ENCODE peak calls at places on chromosome 22, in five cellular contexts. E, Y, Q, J and M are unnamed samples.

GRCh38 chr22:31044262-31044861 is 36.8 kb upstream of the SMTN start:
- DNase-seq in E (no peak), Y (no peak), Q (no peak), J (no peak), M (peak; percentile 89)

GRCh38 chr22:46425011-46425410 is 89.5 kb downstream of the TRMU start:
- DNase-seq in E (no peak), Y (no peak), Q (no peak), J (peak; percentile 45), M (no peak)

GRCh38 chr22:17944205-17944725 is 80.1 kb downstream of the MICAL3 start:
- DNase-seq in E (no peak), Y (no peak), Q (no peak), J (no peak), M (no peak)

GRCh38 chr22:17777005-17777716 is 2.9 kb upstream of the BID start:
- DNase-seq in E (peak; percentile 79), Y (no peak), Q (no peak), J (no peak), M (peak; percentile 74)

GRCh38 chr22:47146941-47147340 is 384.5 kb downstream of the TBC1D22A start:
- DNase-seq in E (no peak), Y (no peak), Q (no peak), J (no peak), M (no peak)

GRCh38 chr22:25736378-25737011 is 5.5 kb upstream of the MYO18B start:
- DNase-seq in E (no peak), Y (no peak), Q (no peak), J (no peak), M (no peak)

GRCh38 chr22:33299245-33299956 is 241.2 kb upstream of the SYN3 start:
- DNase-seq in E (no peak), Y (no peak), Q (no peak), J (no peak), M (no peak)

GRCh38 chr22:44572414-44573207 is 74.6 kb upstream of the RTL6 start:
- DNase-seq in E (peak; percentile 57), Y (no peak), Q (peak; percentile 5), J (no peak), M (no peak)

GRCh38 chr22:33271390-33272161 is 213.4 kb upstream of the SYN3 start:
- DNase-seq in E (no peak), Y (peak; percentile 87), Q (peak; percentile 38), J (peak; percentile 1), M (no peak)

GRCh38 chr22:29767289-29768051 is at the start of gene UQCR10:
- DNase-seq in E (peak; percentile 97), Y (peak; percentile 89), Q (peak; percentile 96), J (peak; percentile 90), M (peak; percentile 97)

GRCh38 chr22:45502215-45503070 is at the start of gene FBLN1:
- DNase-seq in E (no peak), Y (no peak), Q (no peak), J (no peak), M (peak; percentile 84)

GRCh38 chr22:44660051-44660830 is 41.8 kb upstream of the PRR5 start:
- DNase-seq in E (no peak), Y (no peak), Q (no peak), J (no peak), M (peak; percentile 63)

GRCh38 chr22:33726294-33726711 is 194.0 kb downstream of the LARGE1 start:
- DNase-seq in E (no peak), Y (peak; percentile 23), Q (no peak), J (peak; percentile 1), M (no peak)

GRCh38 chr22:24432059-24432853 is 4.9 kb downstream of the ADORA2A start:
- DNase-seq in E (peak; percentile 75), Y (peak; percentile 62), Q (no peak), J (peak; percentile 25), M (peak; percentile 91)

GRCh38 chr22:44057411-44057987 is 33.4 kb downstream of the PARVB start:
- DNase-seq in E (no peak), Y (peak; percentile 17), Q (peak; percentile 26), J (no peak), M (no peak)

GRCh38 chr22:29689872-29690213 is 30.0 kb upstream of the CABP7 start:
- DNase-seq in E (peak; percentile 78), Y (peak; percentile 49), Q (peak; percentile 79), J (peak; percentile 22), M (no peak)

GRCh38 chr22:37328017-37328416 is 45.7 kb downstream of the CYTH4 start:
- DNase-seq in E (no peak), Y (no peak), Q (no peak), J (peak; percentile 82), M (no peak)

GRCh38 chr22:35154937-35155387 is 89.0 kb downstream of the ISX start:
- DNase-seq in E (peak; percentile 68), Y (peak; percentile 75), Q (peak; percentile 54), J (peak; percentile 49), M (no peak)

GRCh38 chr22:46737976-46738641 is at the start of gene CERK:
- DNase-seq in E (peak; percentile 85), Y (peak; percentile 50), Q (no peak), J (no peak), M (peak; percentile 94)

GRCh38 chr22:36745301-36745995 is 30.5 kb downstream of the IFT27 start:
- DNase-seq in E (peak; percentile 51), Y (no peak), Q (no peak), J (no peak), M (peak; percentile 51)

DNA sequence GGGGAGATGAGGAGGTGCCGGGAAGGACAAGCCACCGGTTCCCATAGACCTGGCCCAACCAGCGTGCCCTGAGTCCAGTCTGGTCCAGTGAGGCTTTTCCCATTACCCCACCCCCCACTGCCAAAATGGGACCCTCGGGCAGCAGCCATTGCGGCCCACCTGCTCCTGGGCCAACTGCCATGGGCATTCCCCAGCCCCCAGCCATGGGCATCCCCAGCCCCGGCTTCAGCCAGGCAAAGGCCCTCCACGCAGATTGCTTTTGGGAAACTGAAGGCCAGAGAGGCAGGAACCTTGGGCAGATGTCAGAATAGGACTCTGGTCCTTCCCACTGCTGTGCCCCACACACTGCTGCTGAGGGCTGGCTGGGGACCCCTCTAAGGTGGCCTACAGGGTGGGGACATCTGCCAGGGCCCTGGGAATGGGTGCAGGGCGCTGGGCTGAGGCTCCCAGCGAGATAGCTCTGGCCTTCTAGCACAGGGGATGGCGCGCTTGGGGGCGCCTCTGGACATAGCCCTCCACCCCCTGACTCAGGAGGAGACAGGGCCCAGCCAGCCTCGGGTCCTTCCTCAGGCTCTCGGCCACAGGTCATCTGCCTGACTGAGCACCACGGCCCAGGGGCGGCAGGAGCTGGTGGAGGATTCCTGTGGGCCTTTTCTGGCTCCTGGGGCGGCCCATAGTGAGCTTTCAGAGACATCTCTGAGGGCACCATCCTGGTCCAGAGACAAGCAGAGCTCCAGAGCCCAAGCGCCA is 4.9 kb downstream of the PIM3 start:
- DNase-seq in E (peak; percentile 68), Y (no peak), Q (no peak), J (no peak), M (peak; percentile 79)
- H3K27ac ChIP-seq in E (peak overlapping the region; percentile 87), Y (peak overlapping the region; percentile 99), Q (peak overlapping the region; percentile 93), J (no peak overlapping the region), M (peak overlapping the region; percentile 97)

GRCh38 chr22:41576877-41577276 is 12.8 kb downstream of the PMM1 start:
- DNase-seq in E (no peak), Y (no peak), Q (peak; percentile 54), J (peak; percentile 41), M (no peak)
- TF ChIP-seq CTCF in E (peak; percentile 35), Y (peak; percentile 59), Q (peak; percentile 38), J (peak; percentile 87), M (peak; percentile 72)

DNA sequence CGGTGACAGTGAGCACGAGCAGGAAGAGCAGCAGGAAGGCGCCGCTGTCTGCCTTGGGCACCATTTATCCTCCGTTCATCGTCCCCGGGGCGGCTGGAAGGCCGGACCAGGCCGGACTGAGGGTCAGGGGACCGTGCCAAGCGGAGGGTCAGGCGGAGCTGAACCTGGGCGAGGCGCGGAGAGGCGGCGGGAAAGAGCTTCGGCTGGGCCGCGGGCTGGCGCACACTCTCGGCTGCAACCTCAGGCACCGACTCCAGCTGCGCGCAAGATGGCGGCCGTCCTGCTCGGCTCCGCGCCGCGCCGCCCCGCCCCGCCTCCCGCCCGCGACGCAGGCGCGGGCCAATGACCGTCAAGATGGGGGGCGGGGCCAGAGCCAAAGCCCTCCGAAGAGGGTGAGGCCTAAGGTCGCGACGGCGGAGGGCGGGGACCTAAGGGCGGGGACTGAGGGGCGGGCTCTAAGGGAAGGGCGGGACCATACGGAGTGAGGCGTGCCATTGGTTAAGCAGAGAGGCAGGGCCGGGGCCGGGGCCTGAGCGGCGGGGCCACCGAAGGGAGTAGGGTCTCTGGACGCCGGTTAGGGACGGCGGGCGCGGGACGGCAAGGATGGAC is at the start of gene DGCR2:
- DNase-seq in E (peak; percentile 99), Y (peak; percentile 95), Q (peak; percentile 96), J (peak; percentile 90), M (peak; percentile 99)
- H3K27ac ChIP-seq in E (peak within 1 kb of the TSS; percentile 92), Y (peak within 1 kb of the TSS; percentile 97), Q (peak within 1 kb of the TSS; percentile 93), J (peak within 1 kb of the TSS; percentile 56), M (peak within 1 kb of the TSS; percentile 86)

GRCh38 chr22:28016781-28017557 is 97.9 kb upstream of the PITPNB start:
- DNase-seq in E (peak; percentile 51), Y (no peak), Q (no peak), J (no peak), M (no peak)
- TF ChIP-seq CTCF in E (no peak), Y (no peak), Q (no peak), J (no peak), M (no peak)

DNA sequence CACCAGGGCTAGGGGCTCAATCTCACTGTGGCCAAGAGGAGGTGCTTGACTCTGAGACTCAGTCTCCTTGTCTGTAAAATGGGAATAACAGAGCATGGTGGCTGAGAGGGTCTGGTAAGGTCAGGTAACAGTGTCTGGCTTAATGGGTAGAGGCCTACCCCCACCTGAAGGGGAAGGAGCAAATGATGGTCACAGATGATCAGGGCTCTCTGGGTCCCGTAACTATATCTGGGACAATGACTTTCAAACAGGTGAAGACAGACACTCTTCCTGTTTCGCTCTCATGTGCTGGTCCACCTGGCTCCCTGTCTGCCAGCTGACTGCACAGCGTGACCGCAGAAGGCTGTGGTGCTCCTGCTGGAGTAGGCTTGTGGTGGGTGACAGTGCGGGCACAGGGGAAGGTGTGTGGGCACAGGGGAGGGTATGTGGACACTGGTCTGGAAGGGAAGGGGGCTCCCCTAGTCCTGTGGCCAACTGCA is 4.0 kb downstream of the A4GALT start:
- DNase-seq in E (no peak), Y (no peak), Q (no peak), J (no peak), M (no peak)
- H3K27ac ChIP-seq in E (no peak overlapping the region), Y (peak overlapping the region; percentile 31), Q (no peak overlapping the region), J (no peak overlapping the region), M (peak overlapping the region; percentile 41)

DNA sequence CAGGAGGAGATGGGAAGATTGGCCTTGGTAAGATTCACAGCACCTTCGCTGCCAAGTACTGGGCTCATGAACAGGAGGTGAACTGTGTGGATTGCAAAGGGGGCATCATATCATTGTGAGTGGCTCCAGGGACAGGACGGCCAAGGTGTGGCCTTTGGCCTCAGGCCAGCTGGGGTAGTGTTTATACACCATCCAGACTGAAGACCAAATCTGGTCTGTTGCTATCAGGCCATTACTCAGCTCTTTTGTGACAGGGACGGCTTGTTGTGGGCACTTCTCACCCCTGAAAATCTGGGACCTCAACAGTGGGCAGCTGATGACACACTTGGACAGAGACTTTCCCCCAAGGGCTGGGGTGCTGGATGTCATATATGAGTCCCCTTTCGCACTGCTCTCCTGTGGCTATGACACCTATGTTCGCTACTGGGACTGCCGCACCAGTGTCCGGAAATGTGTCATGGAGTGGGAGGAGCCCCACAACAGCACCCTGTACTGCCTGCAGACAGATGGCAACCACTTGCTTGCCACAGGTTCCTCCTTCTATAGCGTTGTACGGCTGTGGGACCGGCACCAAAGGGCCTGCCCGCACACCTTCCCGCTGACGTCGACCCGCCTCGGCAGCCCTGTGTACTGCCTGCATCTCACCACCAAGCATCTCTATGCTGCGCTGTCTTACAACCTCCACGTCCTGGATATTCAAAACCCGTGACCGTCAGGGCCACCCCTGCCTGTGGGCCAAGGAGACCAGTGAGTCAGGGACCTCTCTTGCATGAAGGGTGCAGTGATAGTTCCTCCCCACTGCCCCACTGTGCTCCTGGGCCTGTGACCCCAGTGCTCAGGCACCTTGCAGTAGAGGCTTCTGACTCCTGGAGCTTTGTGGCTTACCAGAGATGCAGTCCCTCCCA is 83.6 kb downstream of the BCR start:
- DNase-seq in E (no peak), Y (no peak), Q (peak; percentile 47), J (no peak), M (peak; percentile 86)
- TF ChIP-seq CTCF in E (no peak), Y (no peak), Q (no peak), J (no peak), M (no peak)

GRCh38 chr22:39173050-39173706 is 20.7 kb upstream of the CBX7 start:
- DNase-seq in E (no peak), Y (no peak), Q (no peak), J (no peak), M (no peak)
- H3K27ac ChIP-seq in E (peak overlapping the region; percentile 92), Y (peak overlapping the region; percentile 70), Q (peak overlapping the region; percentile 65), J (no peak overlapping the region), M (peak overlapping the region; percentile 85)